ENCODE peak calls at places on chromosomes 6 and 20, in ten cellular contexts. F is endodermal cell; P is SK-N-SH; G is CD4-positive, alpha-beta T cell; T is adrenal gland; X is left lung; C is osteoblast; S is GM12878; U is ascending aorta; W is NT2/D1. L is an unnamed sample. For H3K9me3, the result is how much of the 10 kb centered on the place peaks cover.

GRCh38 chr6:163416640-163417253 is 2.2 kb downstream of the QKI start:
- DNase-seq in F (peak), P (no peak), G (no peak), T (peak), X (no peak), C (peak), S (no peak), U (no peak), W (no peak), L (no peak)

GRCh38 chr20:21234816-21235215 is 68.3 kb upstream of the XRN2 start:
- DNase-seq in F (no peak), P (no peak), G (no peak), T (no peak), X (no peak), C (no peak), S (no peak), U (no peak), W (no peak), L (no peak)

GRCh38 chr6:149938571-149939462 is 3.0 kb upstream of the ULBP2 start:
- DNase-seq in F (peak), P (peak), G (no peak), T (no peak), X (no peak), C (peak), S (peak), U (no peak), W (no peak), L (peak)

GRCh38 chr6:68458447-68458846 is 176.6 kb upstream of the ADGRB3 start:
- DNase-seq in F (no peak), P (no peak), G (no peak), T (no peak), X (no peak), C (peak), S (no peak), U (no peak), W (no peak), L (no peak)

GRCh38 chr20:62367483-62368302 is 581 bp upstream of the LAMA5 start:
- DNase-seq in F (peak), P (peak), G (no peak), T (no peak), X (no peak), C (no peak), S (no peak), U (no peak), W (no peak), L (no peak)

GRCh38 chr6:106512048-106512957 is 117.0 kb downstream of the RTN4IP1 start:
- DNase-seq in F (peak), P (peak), G (peak), T (peak), X (peak), C (peak), S (no peak), U (no peak), W (no peak), L (peak)

GRCh38 chr20:21229163-21229562 is 74.0 kb upstream of the XRN2 start:
- DNase-seq in F (no peak), P (no peak), G (no peak), T (no peak), X (no peak), C (no peak), S (no peak), U (no peak), W (no peak), L (no peak)

GRCh38 chr6:2630362-2630761 is 120.4 kb downstream of the MYLK4 start:
- DNase-seq in F (no peak), P (no peak), G (no peak), T (peak), X (no peak), C (peak), S (no peak), U (no peak), W (no peak), L (no peak)

GRCh38 chr6:50602191-50602810 is 111.0 kb upstream of the TFAP2D start:
- DNase-seq in F (no peak), P (peak), G (no peak), T (no peak), X (no peak), C (no peak), S (no peak), U (no peak), W (no peak), L (no peak)

GRCh38 chr6:65113581-65113980 is 593.4 kb downstream of the EYS start:
- DNase-seq in F (no peak), P (no peak), G (no peak), T (no peak), X (no peak), C (no peak), S (no peak), U (no peak), W (no peak), L (no peak)

GRCh38 chr6:153852481-153852880 is 186.6 kb upstream of the OPRM1 start:
- DNase-seq in F (no peak), P (no peak), G (no peak), T (no peak), X (no peak), C (no peak), S (no peak), U (no peak), W (no peak), L (no peak)

GRCh38 chr20:19120011-19120410 is 92.4 kb upstream of the SLC24A3 start:
- DNase-seq in F (no peak), P (no peak), G (no peak), T (no peak), X (no peak), C (no peak), S (no peak), U (no peak), W (no peak), L (no peak)

GRCh38 chr6:51473996-51474975 is 613.1 kb downstream of the PKHD1 start:
- DNase-seq in F (no peak), P (no peak), G (no peak), T (no peak), X (no peak), C (no peak), S (no peak), U (no peak), W (no peak), L (no peak)

GRCh38 chr6:39471954-39472659 is 149.6 kb upstream of the KCNK16 start:
- DNase-seq in F (no peak), P (no peak), G (no peak), T (no peak), X (no peak), C (no peak), S (peak), U (no peak), W (no peak), L (no peak)

GRCh38 chr20:17735206-17735804 is 35.5 kb downstream of the BANF2 start:
- DNase-seq in F (no peak), P (no peak), G (no peak), T (peak), X (no peak), C (peak), S (no peak), U (no peak), W (no peak), L (no peak)

GRCh38 chr6:47478233-47479155 is 905 bp downstream of the CD2AP start:
- DNase-seq in F (peak), P (no peak), G (no peak), T (no peak), X (no peak), C (peak), S (no peak), U (no peak), W (no peak), L (no peak)

GRCh38 chr20:31674895-31675827 is 37.4 kb downstream of the COX4I2 start:
- DNase-seq in F (no peak), P (peak), G (peak), T (peak), X (peak), C (peak), S (no peak), U (peak), W (no peak), L (peak)

GRCh38 chr6:43246301-43247114 is 3.2 kb downstream of the TTBK1 start:
- DNase-seq in F (peak), P (peak), G (no peak), T (peak), X (peak), C (peak), S (no peak), U (no peak), W (peak), L (no peak)

GRCh38 chr6:125791151-125791819 is 525 bp downstream of the NCOA7 start:
- DNase-seq in F (peak), P (peak), G (peak), T (peak), X (no peak), C (no peak), S (no peak), U (no peak), W (no peak), L (peak)

GRCh38 chr6:118579786-118580185 is 31.7 kb downstream of the PLN start:
- DNase-seq in F (peak), P (no peak), G (no peak), T (no peak), X (no peak), C (no peak), S (no peak), U (no peak), W (no peak), L (no peak)
- H3K9me3 ChIP-seq in F (half or more), P (under half), G (half or more), T (under half), X (under half), C (under half), S (under half), U (under half), W (half or more), L (under half)

GRCh38 chr6:169862464-169863148 is 111.2 kb downstream of the ERMARD start:
- DNase-seq in F (peak), P (no peak), G (no peak), T (peak), X (no peak), C (peak), S (no peak), U (no peak), W (no peak), L (no peak)
- H3K9me3 ChIP-seq in F (under half), P (under half), G (under half), T (under half), X (under half), C (under half), S (under half), U (under half), W (under half), L (under half)

DNA sequence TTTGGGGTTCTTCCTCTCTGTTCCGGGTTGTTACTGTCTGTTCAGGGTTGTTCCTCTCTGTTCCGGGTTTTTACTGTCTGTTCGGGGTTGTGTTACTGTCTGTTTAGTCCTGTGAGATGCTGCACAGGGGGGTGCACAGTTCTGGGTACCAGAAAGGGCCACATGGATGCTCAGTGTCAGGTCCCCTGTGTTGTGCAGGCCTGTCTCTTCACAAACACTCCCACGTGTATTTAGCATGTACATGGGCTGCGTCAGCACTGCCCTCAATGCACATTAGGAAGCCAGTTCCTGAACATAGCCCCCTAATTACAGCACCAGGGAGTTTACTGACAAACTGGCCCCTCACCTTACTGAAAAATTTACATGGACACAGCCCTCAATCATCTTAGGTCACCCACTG is 118.5 kb downstream of the DLL1 start:
- DNase-seq in F (no peak), P (no peak), G (no peak), T (peak), X (peak), C (peak), S (no peak), U (no peak), W (no peak), L (no peak)
- H3K9me3 ChIP-seq in F (under half), P (under half), G (under half), T (under half), X (under half), C (under half), S (under half), U (under half), W (under half), L (under half)

DNA sequence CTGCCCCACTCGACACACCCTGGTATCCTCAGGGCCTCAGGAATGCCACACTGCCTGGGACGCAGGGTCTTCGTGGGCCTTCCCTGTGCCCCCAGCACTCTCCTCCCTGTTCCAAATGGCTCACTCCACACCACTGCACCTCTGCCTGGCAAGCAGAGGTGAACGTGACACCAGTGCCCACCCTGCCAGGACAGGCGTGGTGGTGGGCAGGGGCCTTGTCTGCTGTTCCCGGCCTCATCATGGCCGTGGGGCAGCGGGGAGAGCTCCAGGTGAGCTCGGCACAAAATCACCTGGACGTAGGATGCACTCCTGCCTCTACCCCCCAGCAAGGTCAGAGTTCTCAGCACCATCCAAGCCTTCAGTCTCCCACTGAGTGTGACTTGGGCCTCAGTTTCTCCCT is 202.4 kb downstream of the SMOC2 start:
- DNase-seq in F (no peak), P (no peak), G (no peak), T (no peak), X (no peak), C (no peak), S (no peak), U (no peak), W (no peak), L (no peak)
- H3K9me3 ChIP-seq in F (under half), P (under half), G (under half), T (under half), X (under half), C (under half), S (under half), U (under half), W (under half), L (under half)

DNA sequence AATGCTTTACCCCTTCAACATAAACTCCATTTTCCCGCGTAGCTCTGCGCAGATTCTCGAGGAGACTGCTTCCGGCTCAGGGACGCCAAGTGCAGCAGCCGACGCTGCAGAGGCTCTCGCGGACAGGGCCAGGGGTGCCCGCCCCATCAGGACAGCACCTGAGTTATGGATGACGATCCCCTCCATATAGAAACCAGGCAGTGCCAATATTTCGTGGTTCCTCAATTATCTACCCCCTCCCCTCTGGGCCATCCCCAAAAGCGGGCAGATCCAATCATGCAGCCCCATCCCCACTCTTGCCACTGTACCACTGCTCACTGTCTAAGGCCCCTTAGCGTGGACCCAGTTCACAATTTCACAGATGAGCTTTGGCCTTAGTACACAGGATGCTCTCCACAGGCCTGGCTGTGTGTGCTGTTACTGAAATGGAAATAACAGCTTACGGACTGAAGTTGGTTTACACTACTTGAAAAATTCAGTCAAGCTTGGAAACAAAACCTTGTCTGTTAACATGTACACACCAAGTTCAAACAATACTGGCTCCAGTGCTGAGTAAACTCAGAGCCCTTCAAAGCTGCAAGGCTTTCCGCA is 74.5 kb downstream of the DACT2 start:
- DNase-seq in F (no peak), P (no peak), G (no peak), T (no peak), X (no peak), C (peak), S (no peak), U (no peak), W (no peak), L (no peak)
- H3K9me3 ChIP-seq in F (under half), P (under half), G (under half), T (under half), X (under half), C (under half), S (under half), U (under half), W (under half), L (under half)

GRCh38 chr20:62487-62886 is 25.0 kb upstream of the DEFB125 start:
- DNase-seq in F (no peak), P (no peak), G (no peak), T (no peak), X (no peak), C (no peak), S (no peak), U (no peak), W (no peak), L (no peak)

GRCh38 chr20:61757-62156 is 25.7 kb upstream of the DEFB125 start:
- DNase-seq in F (no peak), P (no peak), G (no peak), T (no peak), X (no peak), C (no peak), S (no peak), U (no peak), W (no peak), L (no peak)

GRCh38 chr20:61230-61629 is 26.2 kb upstream of the DEFB125 start:
- DNase-seq in F (no peak), P (no peak), G (no peak), T (no peak), X (no peak), C (no peak), S (no peak), U (no peak), W (no peak), L (no peak)

GRCh38 chr20:64026-64603 is 23.4 kb upstream of the DEFB125 start:
- DNase-seq in F (no peak), P (no peak), G (no peak), T (no peak), X (no peak), C (no peak), S (no peak), U (no peak), W (no peak), L (no peak)

DNA sequence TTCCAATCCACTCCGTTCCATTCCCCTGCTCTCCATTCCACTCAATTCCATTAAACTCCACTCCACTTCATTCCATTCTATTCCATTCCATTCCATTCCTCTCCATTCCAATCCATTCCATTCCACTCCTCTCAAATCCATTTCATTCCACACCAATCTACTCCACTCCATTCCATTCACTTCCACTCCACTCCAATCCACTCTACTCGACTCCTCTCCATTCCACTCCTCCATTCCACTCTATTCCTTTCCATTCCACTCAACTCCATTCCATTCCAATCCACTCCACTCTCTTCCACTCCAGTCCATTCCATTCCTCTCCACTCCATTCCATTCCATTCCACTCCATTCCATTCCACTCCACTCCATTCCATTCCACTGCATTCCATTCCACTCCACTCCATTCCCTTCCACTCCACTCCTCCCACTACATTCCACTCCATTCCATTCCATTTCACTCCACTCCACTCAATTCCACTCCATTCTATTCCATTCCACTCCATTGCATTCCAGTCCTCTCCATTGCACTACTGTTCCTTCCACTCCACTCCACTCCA is 22.6 kb upstream of the DEFB125 start:
- DNase-seq in F (no peak), P (no peak), G (no peak), T (no peak), X (no peak), C (no peak), S (no peak), U (no peak), W (no peak), L (no peak)
- H3K9me3 ChIP-seq in F (half or more), P (under half), G (under half), T (under half), X (under half), C (under half), S (under half), U (under half), W (half or more), L (under half)

GRCh38 chr6:340991-341827 is 48.9 kb downstream of the DUSP22 start:
- DNase-seq in F (no peak), P (no peak), G (no peak), T (peak), X (peak), C (no peak), S (peak), U (no peak), W (no peak), L (no peak)
- H3K9me3 ChIP-seq in F (under half), P (under half), G (under half), T (under half), X (under half), C (under half), S (under half), U (under half), W (under half), L (under half)

GRCh38 chr6:4790158-4790899 is 14.1 kb downstream of the CDYL start:
- DNase-seq in F (no peak), P (no peak), G (no peak), T (no peak), X (no peak), C (no peak), S (no peak), U (no peak), W (no peak), L (no peak)

GRCh38 chr6:4788482-4788881 is 12.3 kb downstream of the CDYL start:
- DNase-seq in F (peak), P (no peak), G (no peak), T (no peak), X (no peak), C (no peak), S (no peak), U (no peak), W (no peak), L (no peak)

GRCh38 chr6:4794140-4794707 is 18.0 kb downstream of the CDYL start:
- DNase-seq in F (peak), P (no peak), G (no peak), T (no peak), X (no peak), C (peak), S (no peak), U (no peak), W (no peak), L (no peak)

GRCh38 chr6:4788953-4789584 is 12.9 kb downstream of the CDYL start:
- DNase-seq in F (peak), P (no peak), G (no peak), T (no peak), X (no peak), C (no peak), S (no peak), U (no peak), W (no peak), L (no peak)

GRCh38 chr6:4791174-4791573 is 15.0 kb downstream of the CDYL start:
- DNase-seq in F (no peak), P (no peak), G (no peak), T (no peak), X (no peak), C (no peak), S (no peak), U (no peak), W (no peak), L (no peak)
- H3K9me3 ChIP-seq in F (under half), P (under half), G (under half), T (under half), X (under half), C (under half), S (under half), U (under half), W (under half), L (under half)